ENCODE peak calls at places on chromosomes 5 and 9, in eight cellular contexts. One of them, this sample, is unnamed.

GRCh38 chr5:22835630-22836029 is 17.5 kb downstream of the CDH12 start:
- DNase-seq in cardiac muscle cell: no peak
- DNase-seq in astrocyte of the spinal cord: no peak
- DNase-seq in Peyer's patch: no peak
- DNase-seq in GM13977: no peak
- DNase-seq in endothelial cell: no peak
- DNase-seq in GM10248: no peak
- DNase-seq in spleen: no peak
- DNase-seq in this sample: no peak

GRCh38 chr9:37163299-37163698 is 42.9 kb downstream of the ZCCHC7 start:
- DNase-seq in GM13977: no peak
- DNase-seq in spleen: no peak
- DNase-seq in cardiac muscle cell: no peak
- DNase-seq in endothelial cell: no peak
- DNase-seq in astrocyte of the spinal cord: no peak
- DNase-seq in GM10248: peak
- DNase-seq in Peyer's patch: no peak
- DNase-seq in this sample: no peak

GRCh38 chr5:32264954-32265572 is 47.7 kb downstream of the MTMR12 start:
- DNase-seq in endothelial cell: no peak
- DNase-seq in GM10248: no peak
- DNase-seq in spleen: no peak
- DNase-seq in astrocyte of the spinal cord: no peak
- DNase-seq in cardiac muscle cell: no peak
- DNase-seq in Peyer's patch: no peak
- DNase-seq in GM13977: no peak
- DNase-seq in this sample: no peak

GRCh38 chr5:6760636-6761035 is 47.4 kb downstream of the TENT4A start:
- DNase-seq in GM13977: no peak
- DNase-seq in Peyer's patch: no peak
- DNase-seq in astrocyte of the spinal cord: no peak
- DNase-seq in GM10248: no peak
- DNase-seq in spleen: no peak
- DNase-seq in endothelial cell: no peak
- DNase-seq in cardiac muscle cell: no peak
- DNase-seq in this sample: no peak

GRCh38 chr5:39624890-39625289 is 200.1 kb upstream of the DAB2 start:
- DNase-seq in GM10248: no peak
- DNase-seq in spleen: no peak
- DNase-seq in Peyer's patch: no peak
- DNase-seq in endothelial cell: no peak
- DNase-seq in GM13977: no peak
- DNase-seq in cardiac muscle cell: no peak
- DNase-seq in astrocyte of the spinal cord: no peak
- DNase-seq in this sample: no peak

GRCh38 chr9:127878652-127879377 is 1.3 kb upstream of the AK1 start:
- DNase-seq in GM10248: no peak
- DNase-seq in astrocyte of the spinal cord: no peak
- DNase-seq in cardiac muscle cell: no peak
- DNase-seq in endothelial cell: no peak
- DNase-seq in Peyer's patch: no peak
- DNase-seq in spleen: no peak
- DNase-seq in GM13977: no peak
- DNase-seq in this sample: no peak

GRCh38 chr5:113336975-113337374 is 97.8 kb downstream of the TSSK1B start:
- DNase-seq in cardiac muscle cell: peak
- DNase-seq in endothelial cell: peak
- DNase-seq in Peyer's patch: no peak
- DNase-seq in spleen: no peak
- DNase-seq in GM10248: no peak
- DNase-seq in GM13977: no peak
- DNase-seq in astrocyte of the spinal cord: peak
- DNase-seq in this sample: peak

GRCh38 chr9:127168756-127169506 is 46.5 kb upstream of the ANGPTL2 start:
- DNase-seq in astrocyte of the spinal cord: peak
- DNase-seq in GM13977: no peak
- DNase-seq in GM10248: no peak
- DNase-seq in Peyer's patch: peak
- DNase-seq in endothelial cell: no peak
- DNase-seq in spleen: no peak
- DNase-seq in cardiac muscle cell: no peak
- DNase-seq in this sample: no peak

GRCh38 chr9:97714435-97714834 is 17.3 kb upstream of the XPA start:
- DNase-seq in astrocyte of the spinal cord: peak
- DNase-seq in Peyer's patch: no peak
- DNase-seq in cardiac muscle cell: peak
- DNase-seq in GM13977: no peak
- DNase-seq in endothelial cell: no peak
- DNase-seq in GM10248: no peak
- DNase-seq in spleen: no peak
- DNase-seq in this sample: peak

GRCh38 chr9:97705354-97705950 is 8.3 kb upstream of the XPA start:
- DNase-seq in spleen: no peak
- DNase-seq in Peyer's patch: no peak
- DNase-seq in endothelial cell: no peak
- DNase-seq in GM10248: no peak
- DNase-seq in astrocyte of the spinal cord: peak
- DNase-seq in GM13977: no peak
- DNase-seq in cardiac muscle cell: peak
- DNase-seq in this sample: no peak

GRCh38 chr9:97706246-97706645 is 9.1 kb upstream of the XPA start:
- DNase-seq in Peyer's patch: no peak
- DNase-seq in spleen: no peak
- DNase-seq in GM13977: no peak
- DNase-seq in GM10248: no peak
- DNase-seq in endothelial cell: no peak
- DNase-seq in cardiac muscle cell: no peak
- DNase-seq in astrocyte of the spinal cord: no peak
- DNase-seq in this sample: no peak

GRCh38 chr9:97711223-97711626 is 14.1 kb upstream of the XPA start:
- DNase-seq in GM13977: no peak
- DNase-seq in spleen: no peak
- DNase-seq in endothelial cell: no peak
- DNase-seq in astrocyte of the spinal cord: no peak
- DNase-seq in Peyer's patch: no peak
- DNase-seq in GM10248: no peak
- DNase-seq in cardiac muscle cell: no peak
- DNase-seq in this sample: no peak

DNA sequence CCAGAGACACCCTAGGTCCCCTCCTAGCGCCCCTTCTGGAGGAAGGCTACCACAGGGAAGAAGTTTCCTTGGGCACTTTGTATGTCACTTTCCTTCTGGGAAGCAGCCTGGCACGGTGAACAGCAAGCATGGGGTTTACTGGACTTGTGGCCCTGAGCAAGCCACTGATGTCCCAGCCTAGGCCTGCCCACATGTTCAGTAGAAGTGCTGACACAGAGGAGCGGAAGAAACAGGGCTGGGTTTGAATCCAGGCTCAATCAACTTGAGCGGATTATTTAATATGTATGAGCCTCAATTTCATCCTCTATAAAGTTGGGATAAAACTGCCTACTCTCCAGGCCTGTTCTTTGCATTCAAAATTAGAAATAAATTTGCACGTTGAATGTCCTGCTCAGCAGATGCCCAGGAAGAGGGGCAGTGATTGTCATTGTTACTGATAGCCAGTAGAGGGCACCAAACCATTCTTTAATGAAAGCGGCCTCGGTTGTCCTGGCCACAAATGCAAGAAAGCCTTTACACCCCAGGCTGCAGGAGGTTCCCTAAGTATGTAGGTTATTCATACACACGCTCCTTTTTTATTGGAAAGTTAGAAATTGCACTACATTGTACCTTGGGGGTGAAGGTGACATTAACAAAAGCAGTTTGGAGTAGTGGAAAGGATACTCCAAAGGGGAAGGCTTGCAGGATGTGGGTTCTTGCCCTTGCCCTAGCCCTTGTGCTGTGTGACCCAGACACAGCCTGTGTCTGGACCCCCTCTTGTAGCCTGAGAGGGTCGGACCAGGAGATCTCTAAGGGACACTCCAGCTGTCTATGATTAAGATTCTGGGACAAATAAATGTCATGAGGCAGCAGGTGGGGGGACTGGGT is 13.4 kb upstream of the XPA start:
- DNase-seq in astrocyte of the spinal cord: peak
- DNase-seq in endothelial cell: peak
- DNase-seq in spleen: no peak
- DNase-seq in GM13977: peak
- DNase-seq in Peyer's patch: no peak
- DNase-seq in cardiac muscle cell: peak
- DNase-seq in GM10248: peak
- DNase-seq in this sample: peak
- TF ChIP-seq CTCF in astrocyte of the spinal cord: peak
- TF ChIP-seq CTCF in endothelial cell: peak
- TF ChIP-seq CTCF in spleen: peak
- TF ChIP-seq CTCF in GM13977: peak
- TF ChIP-seq CTCF in Peyer's patch: peak
- TF ChIP-seq CTCF in cardiac muscle cell: peak
- TF ChIP-seq CTCF in GM10248: peak
- TF ChIP-seq CTCF in this sample: peak

GRCh38 chr9:4370501-4370900 is 70.6 kb upstream of the GLIS3 start:
- DNase-seq in Peyer's patch: no peak
- DNase-seq in cardiac muscle cell: no peak
- DNase-seq in astrocyte of the spinal cord: no peak
- DNase-seq in GM13977: no peak
- DNase-seq in endothelial cell: no peak
- DNase-seq in GM10248: no peak
- DNase-seq in spleen: no peak
- DNase-seq in this sample: no peak

GRCh38 chr9:4371108-4371507 is 71.2 kb upstream of the GLIS3 start:
- DNase-seq in Peyer's patch: no peak
- DNase-seq in spleen: no peak
- DNase-seq in GM10248: no peak
- DNase-seq in cardiac muscle cell: peak
- DNase-seq in endothelial cell: no peak
- DNase-seq in GM13977: no peak
- DNase-seq in astrocyte of the spinal cord: peak
- DNase-seq in this sample: peak

GRCh38 chr9:4380406-4380805 is 80.5 kb upstream of the GLIS3 start:
- DNase-seq in astrocyte of the spinal cord: no peak
- DNase-seq in cardiac muscle cell: no peak
- DNase-seq in endothelial cell: no peak
- DNase-seq in GM10248: no peak
- DNase-seq in spleen: no peak
- DNase-seq in Peyer's patch: no peak
- DNase-seq in GM13977: no peak
- DNase-seq in this sample: no peak

DNA sequence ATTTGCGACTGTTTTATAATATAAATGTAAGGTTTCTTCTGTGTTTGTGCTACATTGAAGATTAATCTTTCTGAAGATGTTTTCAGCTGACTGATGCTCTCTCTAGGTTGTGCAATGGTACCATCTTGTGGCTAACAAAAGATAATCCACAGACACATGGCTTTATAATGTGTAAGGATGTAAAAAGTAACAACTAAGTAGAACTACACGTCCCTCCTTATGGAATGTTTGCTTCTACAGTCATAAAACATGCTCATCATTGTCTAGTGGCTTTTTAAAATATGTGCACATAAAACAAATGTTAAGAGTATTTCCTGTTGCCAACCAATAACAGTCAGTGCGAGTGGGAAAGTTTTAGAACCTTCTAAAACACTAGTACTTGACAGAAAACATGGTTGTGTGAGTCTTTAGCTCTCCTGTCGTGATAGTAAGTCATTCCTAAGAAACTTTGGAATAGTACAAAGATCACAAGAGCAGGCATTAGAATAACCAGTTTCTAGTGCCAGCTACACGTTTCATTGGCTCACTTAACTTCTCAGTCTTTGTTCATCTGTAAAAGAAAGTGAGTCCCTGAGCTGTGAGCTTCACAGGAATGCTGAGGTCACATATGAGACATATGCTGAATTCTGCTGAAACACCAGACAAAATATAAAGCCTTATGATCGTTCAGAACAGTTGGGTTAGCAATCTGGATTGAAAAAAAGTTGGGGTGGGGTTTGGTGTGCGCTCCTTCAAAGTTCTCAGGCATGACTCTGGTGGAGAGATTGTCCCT is 75.7 kb upstream of the GLIS3 start:
- DNase-seq in Peyer's patch: no peak
- DNase-seq in endothelial cell: no peak
- DNase-seq in GM10248: no peak
- DNase-seq in GM13977: peak
- DNase-seq in spleen: no peak
- DNase-seq in cardiac muscle cell: peak
- DNase-seq in astrocyte of the spinal cord: peak
- DNase-seq in this sample: peak
- TF ChIP-seq CTCF in Peyer's patch: peak
- TF ChIP-seq CTCF in endothelial cell: no peak
- TF ChIP-seq CTCF in GM10248: peak
- TF ChIP-seq CTCF in GM13977: peak
- TF ChIP-seq CTCF in spleen: peak
- TF ChIP-seq CTCF in cardiac muscle cell: peak
- TF ChIP-seq CTCF in astrocyte of the spinal cord: peak
- TF ChIP-seq CTCF in this sample: peak

DNA sequence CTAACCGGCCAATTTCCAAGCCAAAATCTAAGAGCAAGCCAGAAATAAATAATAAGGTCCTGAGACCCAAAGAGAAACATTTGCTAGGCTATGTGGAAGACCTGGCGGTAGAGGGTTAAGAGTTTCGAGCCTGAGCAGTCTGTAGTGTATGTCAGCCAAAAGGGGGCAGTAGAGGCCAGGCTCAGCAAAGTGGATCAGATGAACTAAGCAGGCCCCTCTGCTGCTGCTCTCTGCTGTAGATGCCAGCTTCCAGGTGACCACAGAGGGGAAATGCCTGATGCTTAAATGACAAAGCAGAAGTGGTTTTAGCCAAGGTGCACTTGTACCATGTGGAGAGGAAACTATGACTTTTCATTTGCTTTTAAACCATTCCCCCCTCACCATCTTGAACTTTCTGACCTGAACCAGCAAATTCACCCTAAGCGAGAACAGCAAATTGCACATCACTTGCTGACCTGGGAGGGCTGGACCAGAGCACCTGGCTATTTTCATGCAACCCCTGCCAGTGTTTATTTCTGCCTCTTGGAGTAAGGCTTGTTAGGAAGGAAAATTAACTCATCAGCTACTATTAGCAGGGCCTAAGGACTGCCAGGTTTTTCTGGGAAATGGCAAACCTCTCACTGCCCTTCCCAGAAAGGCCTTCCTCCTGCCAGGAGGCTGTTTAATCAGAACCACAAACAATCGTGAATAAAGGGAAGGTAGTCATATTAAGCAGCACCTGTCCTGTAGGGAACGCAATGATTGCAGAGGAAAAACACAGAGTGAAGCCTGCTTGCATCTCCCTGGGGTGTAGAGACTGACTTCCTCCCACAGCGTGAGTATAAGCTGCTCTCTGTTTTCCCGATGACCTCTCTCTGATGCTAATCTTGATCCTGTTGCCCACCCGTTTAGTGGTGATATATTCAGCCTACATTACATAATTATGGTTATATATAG is 818.2 kb downstream of the TLR4 start:
- DNase-seq in GM10248: peak
- DNase-seq in endothelial cell: peak
- DNase-seq in cardiac muscle cell: peak
- DNase-seq in astrocyte of the spinal cord: peak
- DNase-seq in Peyer's patch: no peak
- DNase-seq in GM13977: peak
- DNase-seq in spleen: no peak
- DNase-seq in this sample: peak
- TF ChIP-seq CTCF in GM10248: peak
- TF ChIP-seq CTCF in endothelial cell: peak
- TF ChIP-seq CTCF in cardiac muscle cell: peak
- TF ChIP-seq CTCF in astrocyte of the spinal cord: peak
- TF ChIP-seq CTCF in Peyer's patch: peak
- TF ChIP-seq CTCF in GM13977: peak
- TF ChIP-seq CTCF in spleen: peak
- TF ChIP-seq CTCF in this sample: peak

GRCh38 chr9:90773593-90773992 is 28.0 kb upstream of the SYK start:
- DNase-seq in GM13977: no peak
- DNase-seq in Peyer's patch: no peak
- DNase-seq in astrocyte of the spinal cord: no peak
- DNase-seq in spleen: no peak
- DNase-seq in cardiac muscle cell: no peak
- DNase-seq in endothelial cell: no peak
- DNase-seq in GM10248: no peak
- DNase-seq in this sample: no peak
- TF ChIP-seq CTCF in GM13977: peak
- TF ChIP-seq CTCF in Peyer's patch: peak
- TF ChIP-seq CTCF in astrocyte of the spinal cord: peak
- TF ChIP-seq CTCF in spleen: peak
- TF ChIP-seq CTCF in cardiac muscle cell: no peak
- TF ChIP-seq CTCF in endothelial cell: peak
- TF ChIP-seq CTCF in GM10248: peak
- TF ChIP-seq CTCF in this sample: peak

This sample was measured in HFFc6.